ENCODE peak calls at places on chromosomes 6 and 20, in five cellular contexts. Y is suprapubic skin, Q is stomach, J is upper lobe of left lung, L is HCT116. B is an unnamed sample.
A peak's percentile ranks its signal among the peaks of the same experiment; 100 is the strongest.

GRCh38 chr6:68211242-68211795 is 423.8 kb upstream of the ADGRB3 start:
- DNase-seq in Y (no peak), Q (no peak), J (no peak), L (no peak), B (no peak)

GRCh38 chr6:36979343-36979742 is 6.7 kb downstream of the MTCH1 start:
- DNase-seq in Y (no peak), Q (peak; percentile 57), J (peak; percentile 53), L (no peak), B (no peak)

GRCh38 chr6:131182991-131183425 is 47.7 kb downstream of the AKAP7 start:
- DNase-seq in Y (no peak), Q (no peak), J (no peak), L (no peak), B (no peak)

GRCh38 chr20:2799688-2800589 is 488 bp downstream of the CPXM1 start:
- DNase-seq in Y (no peak), Q (no peak), J (no peak), L (no peak), B (no peak)

GRCh38 chr20:19419420-19419819 is 207.0 kb downstream of the SLC24A3 start:
- DNase-seq in Y (no peak), Q (no peak), J (no peak), L (no peak), B (no peak)

GRCh38 chr20:3238616-3239025 is 369 bp downstream of the SLC4A11 start:
- DNase-seq in Y (no peak), Q (peak; percentile 34), J (peak; percentile 31), L (no peak), B (peak; percentile 36)

GRCh38 chr6:132023490-132023889 is 72.3 kb upstream of the CCN2 start:
- DNase-seq in Y (no peak), Q (no peak), J (no peak), L (peak; percentile 26), B (no peak)

GRCh38 chr6:21538186-21538798 is 55.3 kb upstream of the SOX4 start:
- DNase-seq in Y (no peak), Q (no peak), J (no peak), L (no peak), B (no peak)

GRCh38 chr6:82553863-82554531 is 190.4 kb downstream of the TPBG start:
- DNase-seq in Y (no peak), Q (no peak), J (no peak), L (no peak), B (no peak)

GRCh38 chr6:12014027-12014872 is 2.1 kb downstream of the HIVEP1 start:
- DNase-seq in Y (no peak), Q (no peak), J (no peak), L (no peak), B (no peak)

GRCh38 chr20:36677422-36677771 is 31.4 kb upstream of the SLA2 start:
- DNase-seq in Y (no peak), Q (no peak), J (no peak), L (no peak), B (no peak)

GRCh38 chr6:159056941-159057340 is 12.2 kb upstream of the TAGAP start:
- DNase-seq in Y (no peak), Q (no peak), J (no peak), L (no peak), B (no peak)

GRCh38 chr6:136782021-136782770 is 10.1 kb downstream of the MAP3K5 start:
- DNase-seq in Y (no peak), Q (no peak), J (no peak), L (no peak), B (no peak)

GRCh38 chr6:138963531-138963930 is 24.5 kb downstream of the REPS1 start:
- DNase-seq in Y (no peak), Q (no peak), J (no peak), L (no peak), B (no peak)

GRCh38 chr20:44342240-44342639 is 5.4 kb downstream of the R3HDML start:
- DNase-seq in Y (no peak), Q (no peak), J (no peak), L (no peak), B (no peak)

GRCh38 chr20:49132995-49133451 is 55.1 kb downstream of the STAU1 start:
- DNase-seq in Y (no peak), Q (no peak), J (no peak), L (peak; percentile 47), B (peak; percentile 61)

GRCh38 chr20:62888406-62888805 is 26.8 kb upstream of the TCFL5 start:
- DNase-seq in Y (no peak), Q (no peak), J (no peak), L (no peak), B (no peak)
- H3K36me3 ChIP-seq in Y (peaks cover 69% of the 10 kb centered on the region), Q (peaks cover 71% of the 10 kb centered on the region), J (peaks cover 80% of the 10 kb centered on the region), L (peaks cover 44% of the 10 kb centered on the region), B (peaks cover 3% of the 10 kb centered on the region)

GRCh38 chr6:7146079-7146828 is 38.5 kb downstream of the RREB1 start:
- DNase-seq in Y (peak; percentile 80), Q (peak; percentile 76), J (peak; percentile 84), L (no peak), B (peak; percentile 76)
- TF ChIP-seq POLR2A in Y (no peak), Q (no peak), J (no peak), L (no peak), B (peak; percentile 37)

DNA sequence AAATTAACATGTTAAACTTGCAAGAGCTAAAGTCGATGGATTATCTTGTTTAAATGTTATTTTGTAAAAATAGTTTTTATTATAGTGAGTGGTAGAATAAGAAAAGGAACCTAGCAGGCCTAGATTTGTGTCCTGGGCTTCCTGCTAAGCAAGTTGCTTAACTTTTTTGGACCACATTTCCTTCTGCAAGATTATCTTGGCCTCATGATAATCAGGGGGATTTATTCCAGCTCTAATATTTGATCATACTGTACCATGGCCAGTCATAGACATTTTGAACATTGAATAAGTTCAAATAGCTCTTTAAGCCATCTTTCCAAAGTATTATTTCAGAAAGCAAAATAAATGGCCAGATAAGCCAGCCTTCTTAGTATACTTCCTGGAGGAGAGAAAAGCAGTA is 109.0 kb upstream of the SCGN start:
- DNase-seq in Y (no peak), Q (no peak), J (no peak), L (no peak), B (no peak)
- TF ChIP-seq POLR2AphosphoS5 in Y (no peak), Q (no peak), J (no peak), L (no peak), B (no peak)

GRCh38 chr6:135183532-135184440 is 2.7 kb downstream of the MYB start:
- DNase-seq in Y (no peak), Q (peak; percentile 67), J (peak; percentile 70), L (peak; percentile 83), B (peak; percentile 40)

GRCh38 chr6:135182120-135182992 is 1.2 kb downstream of the MYB start:
- DNase-seq in Y (no peak), Q (peak; percentile 31), J (peak; percentile 36), L (no peak), B (no peak)

GRCh38 chr6:135180458-135181332 is at the start of gene MYB:
- DNase-seq in Y (peak; percentile 67), Q (peak; percentile 54), J (peak; percentile 45), L (no peak), B (peak; percentile 47)

GRCh38 chr6:135181333-135182119 is 418 bp downstream of the MYB start:
- DNase-seq in Y (peak; percentile 59), Q (no peak), J (no peak), L (no peak), B (no peak)

DNA sequence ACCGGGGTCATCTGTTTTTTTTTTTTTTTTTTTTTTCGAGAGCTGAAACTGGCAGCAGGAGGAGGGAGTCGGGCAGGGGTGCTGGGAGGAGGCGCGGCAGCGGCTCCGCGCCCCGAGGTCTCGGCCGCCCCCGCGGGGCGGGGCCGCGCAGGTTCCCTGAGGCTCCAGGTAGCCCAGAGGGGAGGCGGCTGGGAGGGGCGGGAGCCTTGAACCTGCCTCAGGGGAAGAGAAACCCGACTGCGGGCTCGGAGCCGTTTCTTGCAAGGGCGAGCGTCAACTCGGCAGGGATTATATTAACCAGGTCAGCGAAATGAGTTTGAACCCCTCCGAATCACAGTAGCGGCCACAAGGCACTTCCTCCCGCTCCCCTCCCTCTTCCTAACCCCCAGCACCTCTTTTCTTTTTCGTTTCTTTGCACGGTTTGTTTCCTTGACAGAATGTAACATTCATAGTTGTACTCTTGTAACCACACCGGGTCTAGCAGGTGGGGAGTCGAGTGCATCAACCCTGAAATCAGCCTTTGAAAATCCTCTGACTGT is 2.0 kb downstream of the MYB start:
- DNase-seq in Y (no peak), Q (peak; percentile 65), J (peak; percentile 61), L (no peak), B (peak; percentile 46)
- H3K36me3 ChIP-seq in Y (no peaks in the 10 kb centered on the region), Q (no peaks in the 10 kb centered on the region), J (no peaks in the 10 kb centered on the region), L (no peaks in the 10 kb centered on the region), B (no peaks in the 10 kb centered on the region)

GRCh38 chr6:10404799-10405524 is 9.9 kb downstream of the TFAP2A start:
- DNase-seq in Y (no peak), Q (no peak), J (no peak), L (no peak), B (no peak)

GRCh38 chr6:10406556-10406955 is 8.3 kb downstream of the TFAP2A start:
- DNase-seq in Y (no peak), Q (no peak), J (no peak), L (no peak), B (no peak)

GRCh38 chr6:10402648-10403311 is 12.1 kb downstream of the TFAP2A start:
- DNase-seq in Y (no peak), Q (no peak), J (no peak), L (no peak), B (no peak)

GRCh38 chr6:10403385-10404106 is 11.3 kb downstream of the TFAP2A start:
- DNase-seq in Y (no peak), Q (no peak), J (no peak), L (no peak), B (peak; percentile 46)

DNA sequence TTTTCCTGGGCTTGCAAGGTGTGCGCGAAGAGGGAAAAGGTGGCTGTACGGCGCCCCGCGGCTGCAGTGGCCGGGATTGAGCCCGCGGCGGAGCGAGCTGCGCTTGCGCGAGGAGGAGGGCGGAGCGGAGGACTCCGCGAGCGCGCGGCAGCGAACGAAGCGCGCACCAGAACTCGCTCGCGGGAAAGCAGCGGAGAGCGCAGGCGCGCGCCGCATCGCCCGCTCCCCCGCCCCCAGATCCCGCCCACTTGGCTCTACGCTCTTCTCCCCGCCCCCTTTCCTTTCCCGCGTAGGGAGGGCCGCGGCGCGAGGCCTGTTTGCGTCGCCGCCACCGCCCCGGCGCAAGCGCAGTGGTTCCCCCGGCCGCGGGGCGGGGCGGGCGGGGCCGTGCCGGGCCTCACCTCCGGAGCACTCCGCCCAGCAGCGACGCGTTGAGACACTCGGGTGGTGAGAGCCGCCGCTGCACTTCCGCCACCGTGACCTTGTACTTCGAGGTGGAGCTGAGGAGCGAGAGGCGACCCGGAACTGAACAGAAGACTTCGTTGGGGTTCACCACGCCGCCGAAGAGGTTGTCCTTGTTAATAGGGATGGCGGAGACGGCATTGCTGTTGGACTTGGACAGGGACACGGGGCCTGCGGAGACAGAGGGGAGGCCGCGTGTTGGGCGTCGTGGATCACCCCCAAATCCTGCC is 10.6 kb downstream of the TFAP2A start:
- DNase-seq in Y (peak; percentile 94), Q (peak; percentile 91), J (peak; percentile 88), L (peak; percentile 92), B (peak; percentile 91)
- TF ChIP-seq POLR2A in Y (no peak), Q (no peak), J (no peak), L (peak; percentile 69), B (peak; percentile 90)